ENCODE peak calls at places on chromosomes 13 and 19, in five cellular contexts. One of them, this sample, is unnamed.

GRCh38 chr13:19634129-19634740 is 776 bp downstream of the MPHOSPH8 start:
- DNase-seq in left colon: peak
- DNase-seq in AG04449: no peak
- DNase-seq in nucleus accumbens: no peak
- DNase-seq in EH: peak
- DNase-seq in this sample: no peak

GRCh38 chr19:14553939-14554243 is 18.0 kb downstream of the NDUFB7 start:
- DNase-seq in left colon: no peak
- DNase-seq in AG04449: no peak
- DNase-seq in nucleus accumbens: no peak
- DNase-seq in EH: no peak
- DNase-seq in this sample: no peak

GRCh38 chr19:32231020-32231419 is 114.4 kb upstream of the ZNF507 start:
- DNase-seq in left colon: no peak
- DNase-seq in AG04449: no peak
- DNase-seq in nucleus accumbens: no peak
- DNase-seq in EH: no peak
- DNase-seq in this sample: no peak

GRCh38 chr13:75760182-75760981 is 124.3 kb downstream of the LMO7 start:
- DNase-seq in left colon: peak
- DNase-seq in AG04449: no peak
- DNase-seq in nucleus accumbens: peak
- DNase-seq in EH: no peak
- DNase-seq in this sample: peak

GRCh38 chr13:66296875-66297274 is 933.3 kb downstream of the PCDH9 start:
- DNase-seq in left colon: no peak
- DNase-seq in AG04449: no peak
- DNase-seq in nucleus accumbens: no peak
- DNase-seq in EH: no peak
- DNase-seq in this sample: no peak

GRCh38 chr19:56155124-56155687 is 14.1 kb downstream of the ZNF444 start:
- DNase-seq in left colon: no peak
- DNase-seq in AG04449: no peak
- DNase-seq in nucleus accumbens: no peak
- DNase-seq in EH: no peak
- DNase-seq in this sample: no peak

GRCh38 chr19:1259873-1260748 is 9.0 kb upstream of the CIRBP start:
- DNase-seq in left colon: no peak
- DNase-seq in AG04449: no peak
- DNase-seq in nucleus accumbens: no peak
- DNase-seq in EH: peak
- DNase-seq in this sample: no peak

GRCh38 chr13:112686364-112686763 is 3.5 kb upstream of the ATP11A start:
- DNase-seq in left colon: no peak
- DNase-seq in AG04449: no peak
- DNase-seq in nucleus accumbens: no peak
- DNase-seq in EH: no peak
- DNase-seq in this sample: no peak

GRCh38 chr13:46582190-46582589 is 29.2 kb downstream of the LRCH1 start:
- DNase-seq in left colon: no peak
- DNase-seq in AG04449: no peak
- DNase-seq in nucleus accumbens: no peak
- DNase-seq in EH: no peak
- DNase-seq in this sample: no peak

GRCh38 chr13:113836917-113837553 is 26.8 kb downstream of the GAS6 start:
- DNase-seq in left colon: peak
- DNase-seq in AG04449: peak
- DNase-seq in nucleus accumbens: no peak
- DNase-seq in EH: peak
- DNase-seq in this sample: no peak

GRCh38 chr13:50227356-50227755 is 212.1 kb downstream of the KCNRG start:
- DNase-seq in left colon: no peak
- DNase-seq in AG04449: no peak
- DNase-seq in nucleus accumbens: no peak
- DNase-seq in EH: no peak
- DNase-seq in this sample: no peak

GRCh38 chr19:17469371-17470203 is 737 bp upstream of the SLC27A1 start:
- DNase-seq in left colon: peak
- DNase-seq in AG04449: peak
- DNase-seq in nucleus accumbens: peak
- DNase-seq in EH: peak
- DNase-seq in this sample: no peak

GRCh38 chr19:19026299-19026971 is 6.9 kb downstream of the SUGP2 start:
- DNase-seq in left colon: no peak
- DNase-seq in AG04449: no peak
- DNase-seq in nucleus accumbens: no peak
- DNase-seq in EH: peak
- DNase-seq in this sample: no peak